ENCODE peak calls at places on chromosomes 16 and 17, in eight cellular contexts. E is activated T-helper 9 cell treated with anti-CD3 and anti-CD28 coated beads, Interleukin-2, amount 50 U/mL, for 16 hours; I is HT1080; O is GM18507; J is ecto neural progenitor cell; W is NCI-H460; U is fibroblast of villous mesenchyme; B is body of pancreas. R is an unnamed sample.
A peak's percentile ranks its signal among the peaks of the same experiment; 100 is the strongest.

GRCh38 chr16:28011223-28011622 is 52.3 kb downstream of the GSG1L start:
- DNase-seq in E (no peak), I (no peak), O (no peak), J (no peak), W (no peak), U (no peak), B (no peak), R (no peak)

GRCh38 chr16:70433456-70434103 is 5.3 kb downstream of the ST3GAL2 start:
- DNase-seq in E (no peak), I (peak; percentile 87), O (no peak), J (peak; percentile 36), W (no peak), U (peak; percentile 96), B (peak; percentile 59), R (no peak)

GRCh38 chr17:39782980-39783379 is 45.2 kb downstream of the GRB7 start:
- DNase-seq in E (no peak), I (no peak), O (no peak), J (no peak), W (no peak), U (no peak), B (no peak), R (no peak)

GRCh38 chr17:58153046-58153445 is 4.9 kb downstream of the OR4D1 start:
- DNase-seq in E (peak; percentile 11), I (no peak), O (no peak), J (no peak), W (no peak), U (no peak), B (no peak), R (no peak)

GRCh38 chr17:67390646-67391480 is 13.8 kb downstream of the PITPNC1 start:
- DNase-seq in E (peak; percentile 43), I (peak; percentile 99), O (no peak), J (no peak), W (peak; percentile 93), U (peak; percentile 82), B (peak; percentile 87), R (no peak)

GRCh38 chr16:83137326-83137770 is 510.6 kb downstream of the CDH13 start:
- DNase-seq in E (no peak), I (peak; percentile 90), O (no peak), J (no peak), W (no peak), U (peak; percentile 92), B (peak; percentile 7), R (no peak)

GRCh38 chr16:69672998-69673713 is 53.2 kb downstream of the NQO1 start:
- DNase-seq in E (no peak), I (no peak), O (no peak), J (no peak), W (no peak), U (peak; percentile 66), B (no peak), R (no peak)

GRCh38 chr17:39462644-39463375 is 1.5 kb downstream of the CDK12 start:
- DNase-seq in E (no peak), I (no peak), O (no peak), J (peak; percentile 66), W (no peak), U (peak; percentile 21), B (peak; percentile 15), R (no peak)

GRCh38 chr17:55334881-55335523 is 70.2 kb downstream of the HLF start:
- DNase-seq in E (no peak), I (no peak), O (no peak), J (no peak), W (no peak), U (no peak), B (no peak), R (no peak)

GRCh38 chr17:75356260-75356937 is 49.1 kb downstream of the GRB2 start:
- DNase-seq in E (no peak), I (no peak), O (no peak), J (no peak), W (no peak), U (no peak), B (no peak), R (no peak)

GRCh38 chr16:35365675-35366074 is 1906.3 kb downstream of the TP53TG3F start:
- DNase-seq in E (no peak), I (no peak), O (no peak), J (no peak), W (no peak), U (no peak), B (no peak), R (no peak)

GRCh38 chr17:45225964-45226530 is 4.4 kb downstream of the FMNL1 start:
- DNase-seq in E (peak; percentile 93), I (peak; percentile 93), O (peak; percentile 75), J (no peak), W (no peak), U (peak; percentile 33), B (peak; percentile 82), R (no peak)

GRCh38 chr16:3165111-3165822 is 22.7 kb upstream of the OR1F1 start:
- DNase-seq in E (no peak), I (no peak), O (no peak), J (no peak), W (no peak), U (no peak), B (no peak), R (no peak)

GRCh38 chr17:61409301-61410099 is 9.9 kb downstream of the TBX2 start:
- DNase-seq in E (no peak), I (no peak), O (no peak), J (peak; percentile 80), W (peak; percentile 66), U (peak; percentile 77), B (peak; percentile 48), R (peak; percentile 84)

GRCh38 chr17:2723505-2723996 is 12.0 kb upstream of the CLUH start:
- DNase-seq in E (no peak), I (no peak), O (no peak), J (peak; percentile 72), W (no peak), U (no peak), B (no peak), R (no peak)

GRCh38 chr17:61314368-61315078 is 85.1 kb upstream of the TBX2 start:
- DNase-seq in E (no peak), I (no peak), O (no peak), J (no peak), W (no peak), U (peak; percentile 85), B (peak; percentile 41), R (no peak)

GRCh38 chr17:30302241-30302640 is 10.5 kb upstream of the BLMH start:
- DNase-seq in E (no peak), I (no peak), O (no peak), J (no peak), W (no peak), U (no peak), B (no peak), R (no peak)

GRCh38 chr17:8522577-8522976 is 86.9 kb downstream of the NDEL1 start:
- DNase-seq in E (no peak), I (no peak), O (no peak), J (no peak), W (no peak), U (no peak), B (no peak), R (no peak)

GRCh38 chr17:79591014-79591590 is 19.7 kb downstream of the RBFOX3 start:
- DNase-seq in E (no peak), I (no peak), O (no peak), J (no peak), W (no peak), U (no peak), B (no peak), R (no peak)

GRCh38 chr16:6528217-6528616 is 804.4 kb upstream of the RBFOX1 start:
- DNase-seq in E (no peak), I (no peak), O (no peak), J (no peak), W (no peak), U (no peak), B (no peak), R (no peak)

GRCh38 chr17:65530158-65530984 is 31.1 kb downstream of the AXIN2 start:
- DNase-seq in E (no peak), I (no peak), O (no peak), J (no peak), W (no peak), U (no peak), B (no peak), R (no peak)

GRCh38 chr17:32298721-32299578 is 33.3 kb downstream of the RHBDL3 start:
- DNase-seq in E (no peak), I (no peak), O (no peak), J (no peak), W (no peak), U (peak; percentile 78), B (no peak), R (no peak)

GRCh38 chr16:67678354-67679023 is 11.9 kb downstream of the C16orf86 start:
- DNase-seq in E (no peak), I (no peak), O (no peak), J (no peak), W (no peak), U (no peak), B (no peak), R (no peak)

GRCh38 chr17:35087731-35088646 is 24.5 kb upstream of the RFFL start:
- DNase-seq in E (no peak), I (peak; percentile 42), O (no peak), J (peak; percentile 74), W (peak; percentile 46), U (peak; percentile 60), B (peak; percentile 57), R (no peak)

GRCh38 chr16:66273644-66274334 is 92.7 kb upstream of the CDH5 start:
- DNase-seq in E (no peak), I (no peak), O (no peak), J (peak; percentile 39), W (peak; percentile 59), U (peak; percentile 22), B (no peak), R (no peak)

R was measured in NCI-H1930.